ENCODE peak calls at places on chromosomes 6 and 20, in four cellular contexts. C, W, U and J are unnamed samples.

GRCh38 chr6:131210469-131210868 is 75.2 kb downstream of the AKAP7 start:
- DNase-seq in C (no peak), U (no peak), W (no peak), J (no peak)

GRCh38 chr20:46025376-46025783 is 3.6 kb upstream of the SLC12A5 start:
- DNase-seq in U (no peak), W (no peak), C (no peak), J (no peak)

GRCh38 chr6:17432356-17432755 is 39.0 kb downstream of the CAP2 start:
- DNase-seq in U (no peak), W (no peak), C (no peak), J (no peak)

GRCh38 chr6:121896363-121896762 is 460.9 kb downstream of the GJA1 start:
- DNase-seq in C (no peak), W (no peak), U (no peak), J (no peak)

GRCh38 chr6:45132059-45132458 is 196.1 kb upstream of the RUNX2 start:
- DNase-seq in W (no peak), C (no peak), U (no peak), J (no peak)

GRCh38 chr6:129766959-129767728 is 57.2 kb upstream of the ARHGAP18 start:
- DNase-seq in W (peak; percentile 77), U (no peak), C (peak; percentile 30), J (no peak)

GRCh38 chr20:21229163-21229562 is 74.0 kb upstream of the XRN2 start:
- DNase-seq in C (no peak), U (no peak), W (no peak), J (no peak)

GRCh38 chr6:20455175-20456075 is 53.7 kb downstream of the E2F3 start:
- DNase-seq in U (no peak), W (no peak), C (no peak), J (no peak)

GRCh38 chr6:95593025-95593424 is 15.7 kb downstream of the MANEA start:
- DNase-seq in U (peak; percentile 43), W (no peak), C (no peak), J (no peak)

GRCh38 chr6:136533487-136533886 is 16.7 kb downstream of the MAP7 start:
- DNase-seq in W (no peak), U (no peak), C (no peak), J (no peak)

GRCh38 chr6:53236241-53236640 is 87.6 kb upstream of the GCM1 start:
- DNase-seq in U (no peak), W (no peak), C (no peak), J (no peak)

GRCh38 chr6:69894578-69895347 is 28.4 kb downstream of the COL19A1 start:
- DNase-seq in C (no peak), W (no peak), U (peak; percentile 39), J (no peak)

GRCh38 chr20:46438156-46438750 is 31.8 kb upstream of the ELMO2 start:
- DNase-seq in W (no peak), C (peak; percentile 23), U (no peak), J (no peak)

GRCh38 chr20:49713779-49714712 is at the start of gene B4GALT5:
- DNase-seq in W (peak; percentile 93), U (peak; percentile 44), C (peak; percentile 94), J (peak; percentile 28)

GRCh38 chr6:40933864-40934263 is 105.2 kb downstream of the UNC5CL start:
- DNase-seq in C (no peak), U (no peak), W (no peak), J (no peak)

GRCh38 chr6:40937491-40937890 is 101.5 kb downstream of the UNC5CL start:
- DNase-seq in C (no peak), W (no peak), U (no peak), J (no peak)

GRCh38 chr6:40932953-40933352 is 106.1 kb downstream of the UNC5CL start:
- DNase-seq in W (no peak), U (no peak), C (no peak), J (no peak)

GRCh38 chr6:40932366-40932765 is 106.7 kb downstream of the UNC5CL start:
- DNase-seq in C (no peak), W (no peak), U (no peak), J (no peak)

GRCh38 chr6:40936810-40937209 is 102.2 kb downstream of the UNC5CL start:
- DNase-seq in W (no peak), U (no peak), C (no peak), J (no peak)
- TF ChIP-seq POLR2AphosphoS5 in W (no peak), U (no peak), C (no peak), J (no peak)

GRCh38 chr20:58646703-58647102 is 4.4 kb upstream of the STX16 start:
- DNase-seq in W (no peak), C (no peak), U (no peak), J (no peak)

GRCh38 chr20:58647162-58647813 is 3.8 kb upstream of the STX16 start:
- DNase-seq in W (no peak), U (no peak), C (peak; percentile 27), J (peak; percentile 16)

GRCh38 chr20:58642465-58642864 is 8.6 kb upstream of the STX16 start:
- DNase-seq in C (no peak), W (no peak), U (no peak), J (no peak)

GRCh38 chr20:58647814-58648501 is 3.1 kb upstream of the STX16 start:
- DNase-seq in U (peak; percentile 58), W (no peak), C (no peak), J (peak; percentile 69)

DNA sequence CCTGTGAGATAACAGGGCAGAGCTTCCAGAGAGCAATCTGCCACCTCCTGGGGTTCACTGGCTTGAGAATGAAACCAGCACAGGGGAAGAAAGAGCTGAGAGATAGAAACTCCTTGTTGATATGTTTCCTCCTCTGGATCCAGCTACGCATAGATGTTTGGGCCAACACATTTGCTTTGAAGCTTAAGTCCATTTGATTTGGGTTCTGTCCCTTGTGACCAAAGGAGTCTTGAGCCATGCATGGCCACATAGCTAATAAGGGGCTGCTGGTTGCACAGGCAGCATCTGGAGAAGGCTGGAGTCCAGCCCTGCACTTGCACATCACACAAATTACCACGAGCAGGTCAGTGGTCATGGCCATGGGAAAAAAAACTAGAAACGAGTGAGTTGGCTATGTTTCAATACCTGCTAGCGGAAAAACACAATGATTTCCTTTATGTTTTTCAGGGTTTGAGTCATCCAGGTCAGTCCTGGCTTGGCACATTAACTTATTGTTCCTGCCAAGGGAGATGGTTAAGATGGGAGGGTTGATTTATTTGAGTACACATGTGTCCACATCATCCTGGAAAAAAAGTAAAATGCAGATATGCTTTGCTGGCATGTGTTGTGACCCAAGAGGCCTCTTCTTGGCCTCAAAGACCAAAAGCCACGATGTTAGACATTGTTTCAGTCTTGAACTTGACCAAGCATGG is 5.7 kb upstream of the STX16 start:
- DNase-seq in W (no peak), U (peak; percentile 49), C (no peak), J (no peak)
- TF ChIP-seq POLR2AphosphoS5 in W (no peak), U (peak; percentile 78), C (no peak), J (no peak)

GRCh38 chr6:42043787-42044475 is 6.4 kb upstream of the TAF8 start:
- DNase-seq in U (peak; percentile 81), W (peak; percentile 95), C (peak; percentile 88), J (peak; percentile 80)

GRCh38 chr6:42047220-42047590 is 3.1 kb upstream of the TAF8 start:
- DNase-seq in W (no peak), U (no peak), C (no peak), J (no peak)

GRCh38 chr6:42047790-42048405 is 2.4 kb upstream of the TAF8 start:
- DNase-seq in C (no peak), W (peak; percentile 82), U (no peak), J (no peak)

GRCh38 chr6:42046491-42047219 is 3.7 kb upstream of the TAF8 start:
- DNase-seq in W (no peak), C (peak; percentile 52), U (peak; percentile 14), J (no peak)

DNA sequence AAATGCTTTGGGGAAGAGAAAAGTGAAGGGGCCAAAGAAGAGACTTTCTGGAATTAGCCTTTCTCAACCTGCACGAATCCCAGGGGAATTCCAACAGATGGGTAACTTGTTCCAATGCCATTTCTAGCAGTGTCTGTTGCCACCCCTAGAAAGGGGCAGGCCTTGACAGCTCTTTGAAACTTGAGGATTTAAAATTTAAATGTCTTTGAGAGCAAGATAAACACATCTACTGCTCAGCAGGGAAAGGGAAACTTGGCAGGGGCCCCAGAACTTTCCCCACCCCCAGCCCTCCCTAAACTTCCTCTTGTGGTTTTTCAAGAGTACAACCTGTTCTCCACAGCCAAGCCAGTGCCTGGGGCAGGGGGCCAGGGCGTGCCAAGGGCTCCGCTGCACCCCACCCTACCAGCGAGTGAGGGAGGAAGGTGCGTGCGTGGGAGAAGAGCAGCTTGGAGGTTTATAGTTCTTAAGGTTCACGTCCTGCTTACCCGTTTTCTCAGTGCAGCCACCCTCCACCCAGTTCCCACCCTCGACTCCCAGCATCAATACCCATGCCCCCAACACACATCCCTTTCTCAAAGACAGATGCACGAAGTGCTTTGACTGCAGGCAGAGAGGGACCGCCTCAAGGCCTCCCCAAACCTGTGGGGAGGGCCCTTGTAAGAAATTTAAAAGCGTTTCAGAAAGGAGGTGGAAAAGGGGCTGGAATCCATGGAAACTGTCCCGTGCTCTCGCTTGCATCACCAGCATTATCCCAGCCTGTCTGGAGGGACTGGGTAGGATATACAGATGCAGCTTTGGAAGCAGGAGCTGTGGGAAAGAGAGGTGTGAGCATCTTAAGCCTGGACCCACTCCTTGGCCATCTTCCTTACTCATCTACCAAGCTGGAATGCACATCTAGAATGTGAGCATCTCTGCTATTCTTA is 4.5 kb upstream of the TAF8 start:
- DNase-seq in C (no peak), U (peak; percentile 97), W (peak; percentile 99), J (peak; percentile 97)
- TF ChIP-seq POLR2AphosphoS5 in C (peak; percentile 50), U (peak; percentile 94), W (peak; percentile 98), J (peak; percentile 86)

GRCh38 chr20:34560141-34560523 is 1.6 kb downstream of the MAP1LC3A start:
- DNase-seq in U (no peak), W (peak; percentile 75), C (no peak), J (no peak)

GRCh38 chr20:34560614-34561013 is 2.1 kb downstream of the MAP1LC3A start:
- DNase-seq in W (no peak), C (no peak), U (no peak), J (no peak)

GRCh38 chr20:34559311-34560140 is 1.0 kb downstream of the MAP1LC3A start:
- DNase-seq in W (peak; percentile 83), C (no peak), U (no peak), J (no peak)

GRCh38 chr20:34557936-34558319 is 590 bp upstream of the MAP1LC3A start:
- DNase-seq in U (no peak), W (no peak), C (no peak), J (no peak)

DNA sequence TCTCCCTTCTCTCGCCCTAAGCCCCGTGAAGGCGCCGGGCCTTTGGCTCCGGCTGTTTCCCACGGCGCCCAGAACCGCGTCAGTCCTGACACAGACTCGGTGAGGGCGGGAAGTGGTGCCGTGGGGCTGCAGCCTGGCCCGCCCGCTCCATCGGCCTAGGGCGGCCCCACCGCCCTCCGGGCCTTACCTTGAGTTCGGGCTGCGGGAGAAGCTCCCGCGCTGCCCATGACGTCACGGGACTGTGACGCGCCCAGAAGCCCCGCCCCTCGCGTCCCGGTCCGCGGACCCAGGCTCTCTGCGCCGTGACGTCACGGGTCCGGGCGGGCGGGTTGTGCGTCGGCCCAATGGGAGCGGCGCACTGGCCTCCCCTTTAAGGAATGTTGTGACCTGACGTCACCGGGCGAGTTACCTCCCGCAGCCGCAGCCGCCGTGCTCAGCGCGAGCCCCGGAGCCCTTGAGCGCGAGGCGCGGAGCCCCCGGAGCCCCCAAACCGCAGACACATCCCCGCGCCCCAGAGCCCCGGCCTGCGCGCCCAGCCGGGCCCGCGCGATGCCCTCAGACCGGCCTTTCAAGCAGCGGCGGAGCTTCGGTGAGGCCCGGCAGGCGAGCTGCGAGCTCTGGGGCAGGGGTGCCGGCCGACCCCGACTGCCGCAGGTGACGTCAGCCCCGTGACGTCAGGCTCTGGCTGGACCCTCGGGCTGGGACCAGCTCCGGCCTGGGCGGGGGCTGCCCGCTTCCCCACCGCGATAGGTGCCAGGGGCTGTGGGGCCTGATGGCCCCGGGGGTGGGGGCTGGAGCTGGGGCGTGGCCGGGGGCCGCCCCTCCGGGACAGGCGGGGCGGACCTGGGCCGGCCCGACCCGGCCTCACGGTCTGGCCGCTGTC is at the start of gene MAP1LC3A:
- DNase-seq in W (peak; percentile 96), U (peak; percentile 97), C (peak; percentile 68), J (peak; percentile 95)
- TF ChIP-seq POLR2AphosphoS5 in W (peak; percentile 77), U (peak; percentile 93), C (no peak), J (peak; percentile 90)

GRCh38 chr20:62805711-62806382 is 1.2 kb downstream of the OGFR start:
- DNase-seq in C (peak; percentile 37), W (peak; percentile 91), U (no peak), J (no peak)
- TF ChIP-seq POLR2AphosphoS5 in C (no peak), W (peak; percentile 55), U (no peak), J (no peak)